ENCODE peak calls at places on chromosomes 13 and 19, in five cellular contexts. J is IMR-90, A is HepG2, P is GM12878, Z is K562. I is an unnamed sample. For H3K4me1, the result is how much of the 10 kb centered on the place peaks cover.

GRCh38 chr19:20060282-20060681 is 17.5 kb upstream of the ZNF90 start:
- DNase-seq in P (no peak), Z (no peak), A (no peak), J (no peak), I (no peak)

GRCh38 chr19:16886305-16886880 is 2.4 kb upstream of the F2RL3 start:
- DNase-seq in A (peak), J (peak), P (no peak), Z (no peak), I (no peak)

GRCh38 chr19:19214892-19215291 is 3.1 kb downstream of the NCAN start:
- DNase-seq in Z (peak), J (peak), A (peak), P (no peak), I (no peak)

GRCh38 chr19:16477311-16477710 is 5.5 kb upstream of the EPS15L1 start:
- DNase-seq in A (no peak), J (no peak), Z (no peak), P (no peak), I (no peak)

GRCh38 chr13:32443111-32443510 is 15.2 kb upstream of the N4BP2L1 start:
- DNase-seq in A (peak), Z (peak), J (peak), P (peak), I (peak)

GRCh38 chr19:10180459-10180858 is 14.3 kb downstream of the DNMT1 start:
- DNase-seq in Z (no peak), A (no peak), P (no peak), J (no peak), I (no peak)

GRCh38 chr19:54233941-54234340 is 8.6 kb downstream of the LILRA6 start:
- DNase-seq in J (no peak), Z (no peak), P (no peak), A (no peak), I (no peak)

GRCh38 chr19:1000095-1000494 is at the start of gene GRIN3B:
- DNase-seq in P (no peak), J (peak), Z (peak), A (peak), I (peak)

GRCh38 chr19:10289836-10290438 is at the start of gene ICAM5:
- DNase-seq in A (no peak), Z (peak), J (peak), P (no peak), I (no peak)

GRCh38 chr19:1221141-1221903 is 15.7 kb downstream of the STK11 start:
- DNase-seq in J (peak), A (peak), Z (no peak), P (no peak), I (peak)

GRCh38 chr13:40316301-40316700 is 350.1 kb downstream of the FOXO1 start:
- DNase-seq in P (no peak), A (no peak), Z (no peak), J (no peak), I (no peak)

GRCh38 chr19:1251233-1251502 is 2.8 kb downstream of the MIDN start:
- DNase-seq in J (peak), Z (peak), P (no peak), A (peak), I (peak)

GRCh38 chr19:53961523-53962345 is 1.0 kb upstream of the CACNG8 start:
- DNase-seq in Z (no peak), J (no peak), P (no peak), A (no peak), I (peak)

GRCh38 chr19:50952890-50953289 is at the start of gene KLK5:
- DNase-seq in Z (no peak), P (no peak), A (no peak), J (no peak), I (no peak)

DNA sequence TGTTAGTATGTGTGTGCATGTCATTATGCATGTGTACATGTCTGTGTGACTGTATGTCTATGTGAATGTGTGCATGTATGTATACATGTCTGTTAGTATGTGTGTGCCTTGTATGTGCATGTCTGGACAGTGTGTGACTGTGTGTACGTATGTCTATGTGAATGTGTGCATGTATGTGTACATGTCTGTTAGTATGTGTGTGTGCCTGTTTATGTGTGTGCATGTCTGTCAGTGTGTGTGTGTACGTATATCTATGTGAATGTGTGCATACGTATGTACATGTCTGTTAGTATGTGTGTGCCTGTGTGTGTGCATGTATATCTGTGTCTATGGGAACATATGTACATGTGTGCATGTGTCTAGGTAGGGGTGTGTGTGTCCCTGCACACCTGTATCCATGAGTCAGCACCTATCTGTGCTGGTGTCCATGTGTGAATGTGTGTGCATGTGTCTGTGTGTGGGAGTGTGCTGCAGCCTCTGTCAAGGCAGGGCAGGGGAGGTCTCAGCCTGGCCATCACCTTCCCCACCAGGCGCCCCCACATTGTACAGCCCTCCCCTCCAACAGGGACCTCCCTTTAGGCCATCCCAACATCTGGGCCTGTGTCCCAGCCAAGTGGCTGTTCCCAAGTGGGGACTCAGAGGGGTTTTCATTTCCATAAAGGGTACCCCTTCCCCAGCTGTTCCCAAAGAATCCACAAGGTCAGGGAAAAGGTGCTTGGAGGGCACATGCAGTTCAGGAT is 4.4 kb downstream of the GAS6 start:
- DNase-seq in P (no peak), J (no peak), A (no peak), Z (no peak), I (no peak)
- TF ChIP-seq MXI1 in P (no peak), J (no peak), A (no peak), Z (no peak), I (no peak)

GRCh38 chr19:55633866-55634265 is 6.9 kb upstream of the ZNF580 start:
- DNase-seq in A (no peak), J (no peak), Z (no peak), P (no peak), I (no peak)
- H3K4me1 ChIP-seq in A (under half), J (under half), Z (under half), P (under half), I (under half)

GRCh38 chr19:4297901-4298771 is 4.1 kb downstream of the TMIGD2 start:
- DNase-seq in J (no peak), A (peak), P (no peak), Z (no peak), I (no peak)
- TF ChIP-seq MXI1 in J (no peak), A (no peak), P (no peak), Z (no peak), I (no peak)

DNA sequence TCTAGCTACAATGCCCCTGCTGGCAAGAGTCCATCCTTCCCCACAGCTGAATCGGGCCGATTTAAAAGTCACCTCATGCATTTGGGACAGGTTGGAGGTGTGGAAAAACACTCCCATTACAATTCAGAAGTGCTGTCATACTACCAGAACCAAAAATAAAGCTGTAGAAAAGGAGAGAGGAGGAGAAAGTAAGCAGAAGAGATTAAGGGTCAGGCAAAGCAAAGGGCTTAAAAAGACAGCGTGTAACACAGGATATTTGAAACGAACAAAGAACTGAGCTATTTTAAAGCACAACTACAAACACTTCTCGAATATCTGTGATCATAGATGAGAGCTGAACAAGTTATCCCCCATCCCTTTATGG is 90.4 kb downstream of the FGF14 start:
- DNase-seq in J (no peak), A (no peak), P (no peak), Z (no peak), I (no peak)
- H3K4me1 ChIP-seq in J (under half), A (under half), P (under half), Z (under half), I (under half)

GRCh38 chr13:49652691-49653305 is 24.5 kb downstream of the ARL11 start:
- DNase-seq in Z (peak), A (peak), J (peak), P (no peak), I (peak)
- TF ChIP-seq MXI1 in Z (no peak), A (no peak), J (no peak), P (no peak), I (no peak)

GRCh38 chr19:4376991-4377781 is 23.2 kb downstream of the SH3GL1 start:
- DNase-seq in Z (no peak), A (no peak), P (no peak), J (peak), I (no peak)
- H3K4me1 ChIP-seq in Z (half or more), A (under half), P (half or more), J (half or more), I (half or more)

GRCh38 chr19:13537454-13537853 is 31.2 kb upstream of the CACNA1A start:
- DNase-seq in J (no peak), Z (peak), A (no peak), P (no peak), I (no peak)
- TF ChIP-seq MXI1 in J (no peak), Z (no peak), A (no peak), P (no peak), I (no peak)

GRCh38 chr13:48403929-48404328 is 9.0 kb downstream of the LPAR6 start:
- DNase-seq in A (no peak), P (no peak), J (no peak), Z (no peak), I (no peak)

GRCh38 chr13:48400820-48401219 is 12.1 kb downstream of the LPAR6 start:
- DNase-seq in J (peak), Z (no peak), P (peak), A (no peak), I (no peak)

GRCh38 chr13:48403151-48403631 is 9.7 kb downstream of the LPAR6 start:
- DNase-seq in Z (no peak), A (no peak), P (peak), J (peak), I (no peak)

GRCh38 chr13:48401480-48401879 is 11.4 kb downstream of the LPAR6 start:
- DNase-seq in P (no peak), A (no peak), Z (no peak), J (no peak), I (no peak)

GRCh38 chr13:48402325-48402962 is 10.5 kb downstream of the LPAR6 start:
- DNase-seq in P (peak), J (no peak), A (no peak), Z (no peak), I (no peak)
- H3K4me1 ChIP-seq in P (under half), J (under half), A (half or more), Z (under half), I (under half)

I was measured in SK-N-SH.